ENCODE peak calls at places on chromosomes 12 and 14, in nine cellular contexts. T, J, L, Y, U, C, S, H and N are unnamed samples.
A peak's percentile ranks its signal among the peaks of the same experiment; 100 is the strongest.

GRCh38 chr12:101969-102878 is 35.7 kb downstream of the IQSEC3 start:
- DNase-seq in T (no peak), J (peak; percentile 54), L (no peak), Y (no peak), U (no peak), C (no peak), S (no peak), H (no peak), N (no peak)

GRCh38 chr12:118271199-118271598 is 101.5 kb downstream of the TAOK3 start:
- DNase-seq in T (no peak), J (no peak), L (no peak), Y (no peak), U (no peak), C (no peak), S (no peak), H (no peak), N (no peak)

GRCh38 chr12:124740691-124741137 is 123.0 kb downstream of the SCARB1 start:
- DNase-seq in T (no peak), J (no peak), L (no peak), Y (peak; percentile 39), U (no peak), C (peak; percentile 60), S (no peak), H (no peak), N (no peak)

GRCh38 chr12:108240027-108240785 is 98.9 kb downstream of the CMKLR1 start:
- DNase-seq in T (no peak), J (no peak), L (no peak), Y (no peak), U (no peak), C (no peak), S (no peak), H (no peak), N (no peak)

GRCh38 chr12:14668591-14668990 is 27.8 kb downstream of the GUCY2C start:
- DNase-seq in T (no peak), J (no peak), L (no peak), Y (no peak), U (peak; percentile 19), C (no peak), S (no peak), H (no peak), N (no peak)

GRCh38 chr12:56766535-56766934 is 3.4 kb downstream of the HSD17B6 start:
- DNase-seq in T (no peak), J (no peak), L (no peak), Y (no peak), U (no peak), C (no peak), S (no peak), H (peak; percentile 95), N (no peak)

GRCh38 chr12:122166422-122167327 is 7.3 kb downstream of the IL31 start:
- DNase-seq in T (no peak), J (no peak), L (no peak), Y (no peak), U (no peak), C (no peak), S (no peak), H (no peak), N (no peak)

GRCh38 chr12:54352022-54352531 is 12.2 kb downstream of the GPR84 start:
- DNase-seq in T (peak; percentile 88), J (peak; percentile 79), L (peak; percentile 94), Y (no peak), U (peak; percentile 47), C (peak; percentile 86), S (peak; percentile 56), H (no peak), N (peak; percentile 86)

GRCh38 chr12:96249196-96250118 is 55.3 kb downstream of the ELK3 start:
- DNase-seq in T (no peak), J (no peak), L (peak; percentile 86), Y (no peak), U (peak; percentile 74), C (peak; percentile 85), S (peak; percentile 73), H (no peak), N (no peak)

GRCh38 chr14:55705651-55706340 is 125.8 kb downstream of the KTN1 start:
- DNase-seq in T (no peak), J (no peak), L (no peak), Y (no peak), U (no peak), C (no peak), S (no peak), H (no peak), N (no peak)

GRCh38 chr12:107331471-107331870 is 238.1 kb upstream of the CRY1 start:
- DNase-seq in T (no peak), J (no peak), L (no peak), Y (no peak), U (no peak), C (no peak), S (no peak), H (no peak), N (no peak)

GRCh38 chr12:93526786-93527428 is 45.6 kb upstream of the SOCS2 start:
- DNase-seq in T (no peak), J (peak; percentile 12), L (no peak), Y (peak; percentile 89), U (no peak), C (no peak), S (no peak), H (no peak), N (no peak)

GRCh38 chr12:102433304-102433703 is 47.1 kb downstream of the IGF1 start:
- DNase-seq in T (no peak), J (no peak), L (no peak), Y (peak; percentile 15), U (no peak), C (no peak), S (no peak), H (no peak), N (no peak)

GRCh38 chr12:14664434-14665023 is 31.9 kb downstream of the GUCY2C start:
- DNase-seq in T (no peak), J (no peak), L (peak; percentile 34), Y (peak; percentile 40), U (no peak), C (no peak), S (no peak), H (peak; percentile 86), N (no peak)

GRCh38 chr12:65829716-65830115 is 5.4 kb downstream of the HMGA2 start:
- DNase-seq in T (no peak), J (no peak), L (no peak), Y (no peak), U (no peak), C (no peak), S (no peak), H (no peak), N (no peak)

GRCh38 chr12:65830305-65830704 is 6.0 kb downstream of the HMGA2 start:
- DNase-seq in T (no peak), J (no peak), L (no peak), Y (peak; percentile 48), U (no peak), C (no peak), S (no peak), H (no peak), N (no peak)

GRCh38 chr12:65835256-65835655 is 11.0 kb downstream of the HMGA2 start:
- DNase-seq in T (no peak), J (no peak), L (no peak), Y (no peak), U (no peak), C (no peak), S (no peak), H (no peak), N (no peak)

GRCh38 chr12:65834146-65834935 is 10.1 kb downstream of the HMGA2 start:
- DNase-seq in T (no peak), J (no peak), L (no peak), Y (no peak), U (no peak), C (no peak), S (no peak), H (no peak), N (no peak)

DNA sequence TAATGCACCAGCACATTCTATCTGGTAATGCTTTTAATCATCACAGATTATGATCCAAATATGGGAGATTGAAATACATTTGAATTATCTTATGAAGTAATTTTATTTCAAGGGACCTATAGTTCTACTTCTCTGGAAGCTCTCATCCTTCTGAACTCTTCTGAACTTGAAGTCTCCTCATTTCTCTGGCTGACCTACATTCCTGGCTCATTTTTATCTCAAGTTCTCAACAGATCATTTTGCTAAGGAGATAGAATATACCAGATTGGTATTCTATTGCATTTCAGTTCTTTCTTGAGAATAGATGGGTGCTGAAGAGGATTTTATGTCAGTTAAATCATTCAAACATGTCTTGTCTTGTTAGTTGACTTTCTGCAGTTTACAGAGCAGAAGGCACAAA is 7.9 kb downstream of the HMGA2 start:
- DNase-seq in T (no peak), J (no peak), L (no peak), Y (peak; percentile 31), U (no peak), C (no peak), S (no peak), H (no peak), N (no peak)
- H3K4me1 ChIP-seq in T (no peaks in the 10 kb centered on the region), J (peaks cover 3% of the 10 kb centered on the region), L (no peaks in the 10 kb centered on the region), Y (peaks cover 50% of the 10 kb centered on the region), U (no peaks in the 10 kb centered on the region), C (no peaks in the 10 kb centered on the region), S (no peaks in the 10 kb centered on the region), H (no peaks in the 10 kb centered on the region), N (no peaks in the 10 kb centered on the region)

GRCh38 chr14:95320076-95320895 is 578 bp upstream of the CLMN start:
- DNase-seq in T (peak; percentile 58), J (peak; percentile 48), L (peak; percentile 47), Y (no peak), U (peak; percentile 34), C (peak; percentile 62), S (peak; percentile 27), H (no peak), N (no peak)
- H3K4me3 ChIP-seq in T (peak overlapping the region; percentile 42), J (peak overlapping the region; percentile 75), L (peak overlapping the region; percentile 60), Y (peak overlapping the region; percentile 58), U (peak overlapping the region; percentile 96), C (peak overlapping the region; percentile 55), S (peak overlapping the region; percentile 19), H (peak overlapping the region; percentile 60), N (peak overlapping the region; percentile 39)

GRCh38 chr12:49966511-49967041 is 4.9 kb downstream of the AQP5 start:
- DNase-seq in T (no peak), J (no peak), L (no peak), Y (no peak), U (no peak), C (no peak), S (no peak), H (peak; percentile 78), N (no peak)

GRCh38 chr12:49963976-49964815 is 2.5 kb downstream of the AQP5 start:
- DNase-seq in T (no peak), J (no peak), L (no peak), Y (no peak), U (no peak), C (no peak), S (no peak), H (no peak), N (no peak)

GRCh38 chr12:49964849-49965624 is 3.4 kb downstream of the AQP5 start:
- DNase-seq in T (no peak), J (no peak), L (no peak), Y (no peak), U (no peak), C (no peak), S (no peak), H (peak; percentile 59), N (no peak)

GRCh38 chr12:49967042-49967776 is 5.5 kb downstream of the AQP5 start:
- DNase-seq in T (peak; percentile 93), J (peak; percentile 84), L (peak; percentile 78), Y (peak; percentile 91), U (peak; percentile 89), C (peak; percentile 92), S (peak; percentile 86), H (peak; percentile 96), N (peak; percentile 95)

GRCh38 chr12:49965836-49966235 is 4.2 kb downstream of the AQP5 start:
- DNase-seq in T (no peak), J (no peak), L (no peak), Y (no peak), U (no peak), C (no peak), S (no peak), H (peak; percentile 79), N (no peak)
- H3K27me3 ChIP-seq in T (peaks cover 4% of the 10 kb centered on the region), J (peaks cover 31% of the 10 kb centered on the region), L (peaks cover 1% of the 10 kb centered on the region), Y (peaks cover 50% of the 10 kb centered on the region), U (peaks cover 62% of the 10 kb centered on the region), C (peaks cover 64% of the 10 kb centered on the region), S (peaks cover 55% of the 10 kb centered on the region), H (no peaks in the 10 kb centered on the region), N (no peaks in the 10 kb centered on the region)

GRCh38 chr14:68689426-68689825 is 103.4 kb downstream of the ZFP36L1 start:
- DNase-seq in T (no peak), J (no peak), L (no peak), Y (no peak), U (no peak), C (peak; percentile 43), S (no peak), H (no peak), N (no peak)
- H3K4me1 ChIP-seq in T (peaks cover 13% of the 10 kb centered on the region), J (peaks cover 31% of the 10 kb centered on the region), L (peaks cover 5% of the 10 kb centered on the region), Y (peaks cover 46% of the 10 kb centered on the region), U (peaks cover 35% of the 10 kb centered on the region), C (peaks cover 10% of the 10 kb centered on the region), S (peaks cover 21% of the 10 kb centered on the region), H (peaks cover 55% of the 10 kb centered on the region), N (no peaks in the 10 kb centered on the region)